ENCODE peak calls at places on chromosome 3, in nine cellular contexts. U is AG08395; L is NCI-H2171 treated with DMSO at 0.1 percent for 48 hours; E is stimulated activated CD4-positive, alpha-beta T cell treated with anti-CD3 and anti-CD28 coated beads, Interleukin-15, amount 100 ng/mL, for 1 hour; G is iPS DF 19.7; T is H1; R is fibroblast of the aortic adventitia; F is HFFc6; K is CD8-positive, alpha-beta T cell. O is an unnamed sample.

GRCh38 chr3:188111002-188111584 is 42.9 kb upstream of the LPP start:
- DNase-seq in F (no peak), U (no peak), T (no peak), L (no peak), G (no peak), R (peak), E (no peak), K (no peak), O (peak)

GRCh38 chr3:60277376-60277800 is 973.9 kb downstream of the FHIT start:
- DNase-seq in K (no peak), T (no peak), U (no peak), G (peak), R (no peak), F (no peak), E (no peak), L (peak), O (no peak)

GRCh38 chr3:186653984-186654383 is 11.8 kb upstream of the HRG start:
- DNase-seq in F (no peak), U (no peak), T (peak), K (no peak), R (no peak), G (peak), E (no peak), L (no peak), O (no peak)

GRCh38 chr3:126461450-126462070 is 14.1 kb downstream of the ZXDC start:
- DNase-seq in T (no peak), L (no peak), G (no peak), F (no peak), R (no peak), E (no peak), K (no peak), U (no peak), O (no peak)

GRCh38 chr3:124780356-124780755 is 50.1 kb downstream of the UMPS start:
- DNase-seq in L (no peak), U (peak), G (no peak), R (peak), F (peak), E (no peak), K (no peak), T (no peak), O (no peak)

GRCh38 chr3:14335774-14336413 is 66.5 kb upstream of the SLC6A6 start:
- DNase-seq in L (no peak), E (no peak), K (no peak), R (no peak), F (no peak), U (no peak), T (no peak), G (no peak), O (no peak)

GRCh38 chr3:132378846-132379245 is 38.5 kb upstream of the DNAJC13 start:
- DNase-seq in T (no peak), F (no peak), E (no peak), R (no peak), K (no peak), U (no peak), G (no peak), L (no peak), O (no peak)

GRCh38 chr3:48848816-48849515 is 1.3 kb upstream of the PRKAR2A start:
- DNase-seq in K (no peak), T (no peak), L (no peak), R (no peak), G (no peak), U (no peak), E (no peak), F (no peak), O (no peak)

GRCh38 chr3:174955513-174956001 is 96.4 kb downstream of the NAALADL2 start:
- DNase-seq in F (peak), E (no peak), L (no peak), T (no peak), U (peak), G (no peak), K (no peak), R (peak), O (peak)

O was measured in renal cortical epithelial cell.